ENCODE peak calls at places on chromosomes 16 and 17, in five cellular contexts. K, Q, R, X and D are unnamed samples.

GRCh38 chr17:59413014-59413725 is 81.7 kb downstream of the YPEL2 start:
- DNase-seq in K (no peak), Q (no peak), R (no peak), X (no peak), D (no peak)

GRCh38 chr17:7330099-7331015 is 1.2 kb upstream of the NEURL4 start:
- DNase-seq in K (peak), Q (peak), R (peak), X (peak), D (peak)

GRCh38 chr16:84040823-84041391 is 1.7 kb downstream of the SLC38A8 start:
- DNase-seq in K (no peak), Q (no peak), R (no peak), X (no peak), D (peak)

GRCh38 chr16:56506941-56507340 is 12.9 kb downstream of the BBS2 start:
- DNase-seq in K (no peak), Q (no peak), R (no peak), X (no peak), D (no peak)

GRCh38 chr16:1780677-1781072 is 1.7 kb downstream of the SPSB3 start:
- DNase-seq in K (no peak), Q (no peak), R (no peak), X (no peak), D (no peak)

GRCh38 chr16:814974-815373 is 14.4 kb upstream of the GNG13 start:
- DNase-seq in K (no peak), Q (no peak), R (no peak), X (no peak), D (no peak)

GRCh38 chr17:82848022-82848592 is 8.3 kb upstream of the ZNF750 start:
- DNase-seq in K (peak), Q (peak), R (peak), X (peak), D (peak)

GRCh38 chr17:7548585-7549400 is at the start of gene TNFSF12:
- DNase-seq in K (peak), Q (peak), R (peak), X (peak), D (peak)

GRCh38 chr17:47953945-47954344 is 3.7 kb downstream of the PRR15L start:
- DNase-seq in K (no peak), Q (no peak), R (no peak), X (no peak), D (no peak)

GRCh38 chr17:47952181-47953021 is 5.3 kb downstream of the PRR15L start:
- DNase-seq in K (no peak), Q (no peak), R (peak), X (peak), D (peak)

GRCh38 chr17:47956818-47957590 is 679 bp downstream of the PRR15L start:
- DNase-seq in K (no peak), Q (no peak), R (peak), X (no peak), D (no peak)

GRCh38 chr17:47957591-47958490 is at the start of gene PRR15L:
- DNase-seq in K (no peak), Q (no peak), R (peak), X (peak), D (no peak)

GRCh38 chr17:47955497-47956461 is 1.9 kb downstream of the PRR15L start:
- DNase-seq in K (no peak), Q (no peak), R (peak), X (peak), D (peak)
- TF ChIP-seq POLR2A in K (no peak), Q (no peak), R (peak), X (no peak), D (no peak)

GRCh38 chr17:75325348-75325747 is 36.1 kb upstream of the SLC25A19 start:
- DNase-seq in K (no peak), Q (no peak), R (no peak), X (no peak), D (no peak)

GRCh38 chr17:75319818-75320691 is 30.8 kb upstream of the SLC25A19 start:
- DNase-seq in K (no peak), Q (no peak), R (peak), X (no peak), D (no peak)

GRCh38 chr17:75321506-75321905 is 32.3 kb upstream of the SLC25A19 start:
- DNase-seq in K (no peak), Q (no peak), R (no peak), X (no peak), D (no peak)

GRCh38 chr17:75325827-75326586 is 36.8 kb upstream of the SLC25A19 start:
- DNase-seq in K (no peak), Q (no peak), R (no peak), X (no peak), D (no peak)

GRCh38 chr17:75323043-75323591 is 33.9 kb upstream of the SLC25A19 start:
- DNase-seq in K (peak), Q (peak), R (peak), X (peak), D (peak)
- TF ChIP-seq CTCF in K (peak), Q (peak), R (peak), X (peak), D (peak)

DNA sequence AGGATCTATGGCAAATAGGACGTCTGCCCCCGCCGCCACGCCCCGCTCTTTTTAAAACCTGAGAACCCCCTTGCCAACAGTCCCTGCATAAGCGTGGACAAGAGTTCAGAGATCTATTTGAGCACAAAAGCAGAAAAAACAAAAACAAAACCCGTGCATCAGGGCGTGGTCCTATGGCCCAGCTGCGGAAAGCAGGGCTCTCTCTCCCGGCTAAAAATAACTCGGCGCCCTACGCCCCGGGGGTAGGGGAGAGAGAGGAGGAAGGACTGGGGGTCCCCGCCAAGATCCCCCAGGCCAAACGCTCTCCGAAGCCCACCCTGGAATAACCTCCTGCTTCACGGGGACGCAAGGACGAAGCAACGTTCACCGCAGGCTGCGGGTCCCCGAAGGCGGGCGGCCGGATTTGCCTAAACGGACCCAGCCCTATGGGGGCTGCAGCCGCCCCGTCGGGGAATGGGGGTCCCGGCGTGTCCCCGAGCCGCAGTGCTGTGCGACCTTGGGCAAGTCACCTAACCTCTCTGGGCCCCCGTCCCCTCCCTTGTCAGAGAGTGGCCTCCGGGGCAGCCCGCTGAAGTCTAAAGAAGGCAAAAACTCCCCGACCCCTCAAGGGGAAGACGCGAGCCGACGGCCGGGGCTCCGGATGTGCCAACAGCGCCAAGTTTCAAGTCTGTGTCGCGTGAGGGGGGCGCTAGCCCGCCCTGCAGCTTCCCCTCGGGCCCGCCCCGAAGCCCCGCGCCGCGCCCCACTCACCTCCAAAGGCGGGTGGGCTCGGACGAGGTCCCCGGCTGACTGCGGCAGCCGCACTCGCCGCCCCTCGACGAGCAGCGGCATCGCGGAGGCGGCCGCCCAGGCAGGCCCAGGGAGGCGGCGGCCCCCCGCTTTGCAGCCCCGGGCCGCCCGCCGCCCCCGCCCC is 477 bp downstream of the NTAN1 start:
- DNase-seq in K (peak), Q (no peak), R (peak), X (no peak), D (peak)
- TF ChIP-seq POLR2A in K (no peak), Q (no peak), R (peak), X (no peak), D (peak)

GRCh38 chr16:24572069-24572468 is 32.7 kb downstream of the RBBP6 start:
- DNase-seq in K (no peak), Q (no peak), R (no peak), X (no peak), D (no peak)

GRCh38 chr16:24562811-24563210 is 23.4 kb downstream of the RBBP6 start:
- DNase-seq in K (no peak), Q (no peak), R (no peak), X (no peak), D (no peak)

GRCh38 chr16:24573141-24573540 is 33.8 kb downstream of the RBBP6 start:
- DNase-seq in K (no peak), Q (no peak), R (no peak), X (no peak), D (no peak)

DNA sequence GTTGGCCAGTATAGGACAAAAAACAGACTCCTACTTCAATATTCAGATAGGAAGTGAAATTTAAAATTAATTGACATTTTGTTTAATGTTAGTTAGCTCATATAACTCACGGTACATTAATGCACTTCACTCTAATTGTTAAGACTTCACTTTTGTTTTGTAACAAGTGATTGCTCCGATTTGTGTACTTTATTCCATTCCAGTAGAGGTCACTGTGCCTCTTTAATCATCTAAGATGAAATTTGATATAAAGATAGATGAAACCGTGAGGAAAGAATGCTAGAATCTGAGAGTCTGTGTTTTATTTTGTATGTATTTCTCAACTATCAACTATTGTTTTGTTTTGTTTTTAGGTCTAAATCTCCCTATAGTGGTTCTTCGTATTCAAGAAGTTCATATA is 29.0 kb downstream of the RBBP6 start:
- DNase-seq in K (no peak), Q (no peak), R (no peak), X (no peak), D (no peak)
- TF ChIP-seq CTCF in K (no peak), Q (no peak), R (no peak), X (no peak), D (peak)

GRCh38 chr16:15854906-15855703 is 1.7 kb downstream of the MYH11 start:
- DNase-seq in K (peak), Q (peak), R (peak), X (no peak), D (no peak)
- TF ChIP-seq POLR2A in K (no peak), Q (no peak), R (peak), X (no peak), D (no peak)

DNA sequence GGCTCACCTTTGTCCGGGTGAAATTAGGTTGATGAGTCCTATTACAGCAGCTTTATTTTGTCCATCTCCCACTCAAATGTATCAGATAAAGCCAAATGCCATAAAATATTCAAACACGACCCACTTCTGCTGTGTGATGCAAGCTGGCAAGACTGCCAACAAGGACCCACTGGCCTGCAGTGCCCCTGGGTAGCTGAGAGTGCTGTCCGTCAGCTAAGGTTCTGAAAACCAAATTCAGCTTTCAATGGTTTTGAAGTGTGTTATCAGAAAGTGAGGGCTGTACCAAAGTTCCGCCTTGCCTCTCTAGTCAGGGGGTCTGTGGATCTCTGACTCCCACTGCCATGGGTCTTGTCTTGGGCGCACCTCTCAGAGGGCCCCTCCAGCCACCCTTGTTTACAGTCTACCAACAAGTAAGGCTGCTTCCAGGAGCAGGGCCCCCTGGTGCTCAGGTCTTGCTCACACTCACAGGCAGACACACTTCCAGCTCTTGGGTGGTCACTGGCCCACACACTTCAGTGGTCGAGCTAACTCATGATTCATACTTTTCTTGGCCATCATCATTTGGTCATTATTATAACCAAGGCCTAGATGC is 10.5 kb upstream of the CCDC182 start:
- DNase-seq in K (no peak), Q (no peak), R (no peak), X (no peak), D (no peak)
- TF ChIP-seq CTCF in K (no peak), Q (no peak), R (no peak), X (no peak), D (no peak)

DNA sequence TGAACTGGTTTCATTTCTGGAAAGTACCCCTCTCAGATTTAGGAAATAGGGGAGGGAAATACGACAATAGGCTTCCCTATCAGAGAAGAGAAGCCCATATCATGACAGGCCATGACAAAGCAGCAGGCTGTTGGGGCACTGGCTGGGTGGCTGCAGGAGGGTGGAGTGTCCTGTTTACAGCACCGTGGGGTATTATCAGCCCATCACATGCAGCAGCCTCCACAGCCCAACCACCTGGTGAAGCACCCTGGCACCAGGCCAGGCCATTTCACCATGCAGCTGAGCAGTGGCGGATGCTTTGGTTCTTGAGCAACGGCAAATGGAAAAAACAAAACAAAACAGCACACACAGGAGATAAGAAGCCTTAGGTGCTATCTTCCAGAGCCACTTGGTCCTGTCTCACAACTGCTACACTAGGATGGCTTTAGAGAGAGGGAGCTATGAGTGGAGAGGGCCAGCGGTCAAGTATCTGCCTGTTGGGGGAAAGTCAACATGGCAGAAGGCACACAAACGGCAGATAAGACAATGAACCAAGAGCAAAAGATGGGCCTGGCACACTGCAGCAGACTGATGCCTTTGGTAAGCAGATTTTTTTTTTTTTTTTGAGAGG is 24.2 kb downstream of the FAM117A start:
- DNase-seq in K (peak), Q (peak), R (peak), X (peak), D (peak)
- TF ChIP-seq POLR2A in K (no peak), Q (no peak), R (peak), X (no peak), D (no peak)

GRCh38 chr16:88610080-88610479 is 28.3 kb upstream of the IL17C start:
- DNase-seq in K (no peak), Q (no peak), R (no peak), X (no peak), D (no peak)
- TF ChIP-seq CTCF in K (no peak), Q (no peak), R (no peak), X (no peak), D (no peak)

GRCh38 chr17:2077040-2077439 is 22.1 kb downstream of the HIC1 start:
- DNase-seq in K (no peak), Q (no peak), R (no peak), X (no peak), D (no peak)

GRCh38 chr17:2076461-2076984 is 21.6 kb downstream of the HIC1 start:
- DNase-seq in K (no peak), Q (peak), R (no peak), X (no peak), D (no peak)

GRCh38 chr17:2071421-2072281 is 16.7 kb downstream of the HIC1 start:
- DNase-seq in K (peak), Q (peak), R (peak), X (no peak), D (no peak)

GRCh38 chr17:2074919-2075318 is 20.0 kb downstream of the HIC1 start:
- DNase-seq in K (no peak), Q (no peak), R (no peak), X (no peak), D (no peak)

GRCh38 chr17:2075336-2076056 is 20.6 kb downstream of the HIC1 start:
- DNase-seq in K (peak), Q (peak), R (no peak), X (no peak), D (no peak)
- TF ChIP-seq POLR2A in K (no peak), Q (no peak), R (no peak), X (no peak), D (no peak)